ENCODE peak calls at places on chromosomes 1 and 21, in eight cellular contexts. One of them, this sample, is unnamed.

GRCh38 chr21:34912022-34912933 is 136.8 kb downstream of the RUNX1 start:
- DNase-seq in HepG2: no peak
- DNase-seq in cardiac muscle cell: no peak
- DNase-seq in transverse colon: no peak
- DNase-seq in fibroblast of lung: no peak
- DNase-seq in mesenchymal stem cell: peak; percentile 58
- DNase-seq in OCI-LY7: no peak
- DNase-seq in testis: no peak
- DNase-seq in this sample: no peak

GRCh38 chr21:14982336-14982735 is 82.5 kb downstream of the NRIP1 start:
- DNase-seq in transverse colon: no peak
- DNase-seq in HepG2: no peak
- DNase-seq in OCI-LY7: no peak
- DNase-seq in testis: no peak
- DNase-seq in fibroblast of lung: no peak
- DNase-seq in cardiac muscle cell: no peak
- DNase-seq in mesenchymal stem cell: peak; percentile 57
- DNase-seq in this sample: no peak

GRCh38 chr21:33020558-33021100 is 5.1 kb upstream of the OLIG2 start:
- DNase-seq in transverse colon: no peak
- DNase-seq in mesenchymal stem cell: no peak
- DNase-seq in cardiac muscle cell: no peak
- DNase-seq in HepG2: no peak
- DNase-seq in testis: no peak
- DNase-seq in OCI-LY7: no peak
- DNase-seq in fibroblast of lung: no peak
- DNase-seq in this sample: no peak

GRCh38 chr1:115300087-115300856 is 37.8 kb downstream of the NGF start:
- DNase-seq in HepG2: no peak
- DNase-seq in cardiac muscle cell: no peak
- DNase-seq in mesenchymal stem cell: peak; percentile 33
- DNase-seq in testis: no peak
- DNase-seq in fibroblast of lung: no peak
- DNase-seq in OCI-LY7: peak; percentile 30
- DNase-seq in transverse colon: no peak
- DNase-seq in this sample: no peak

GRCh38 chr1:107787299-107787698 is 177.7 kb downstream of the VAV3 start:
- DNase-seq in mesenchymal stem cell: no peak
- DNase-seq in transverse colon: no peak
- DNase-seq in HepG2: no peak
- DNase-seq in cardiac muscle cell: no peak
- DNase-seq in testis: no peak
- DNase-seq in fibroblast of lung: no peak
- DNase-seq in OCI-LY7: peak; percentile 62
- DNase-seq in this sample: no peak

GRCh38 chr1:172466795-172467407 is 23.0 kb upstream of the PIGC start:
- DNase-seq in mesenchymal stem cell: no peak
- DNase-seq in cardiac muscle cell: no peak
- DNase-seq in transverse colon: no peak
- DNase-seq in OCI-LY7: no peak
- DNase-seq in HepG2: peak; percentile 53
- DNase-seq in testis: no peak
- DNase-seq in fibroblast of lung: no peak
- DNase-seq in this sample: no peak

GRCh38 chr1:44113095-44113609 is 5.5 kb upstream of the KLF17 start:
- DNase-seq in transverse colon: no peak
- DNase-seq in HepG2: no peak
- DNase-seq in fibroblast of lung: no peak
- DNase-seq in cardiac muscle cell: no peak
- DNase-seq in OCI-LY7: no peak
- DNase-seq in mesenchymal stem cell: no peak
- DNase-seq in testis: no peak
- DNase-seq in this sample: no peak

GRCh38 chr1:177794316-177794991 is 175.4 kb downstream of the SEC16B start:
- DNase-seq in HepG2: no peak
- DNase-seq in cardiac muscle cell: no peak
- DNase-seq in fibroblast of lung: no peak
- DNase-seq in mesenchymal stem cell: no peak
- DNase-seq in transverse colon: no peak
- DNase-seq in testis: no peak
- DNase-seq in OCI-LY7: no peak
- DNase-seq in this sample: no peak

GRCh38 chr1:29237906-29238600 is 1.7 kb downstream of the PTPRU start:
- DNase-seq in testis: peak; percentile 56
- DNase-seq in HepG2: peak; percentile 34
- DNase-seq in OCI-LY7: no peak
- DNase-seq in transverse colon: peak; percentile 30
- DNase-seq in cardiac muscle cell: peak; percentile 54
- DNase-seq in fibroblast of lung: peak; percentile 29
- DNase-seq in mesenchymal stem cell: peak; percentile 50
- DNase-seq in this sample: peak; percentile 39

GRCh38 chr1:180981596-180982387 is 40.9 kb downstream of the STX6 start:
- DNase-seq in OCI-LY7: no peak
- DNase-seq in fibroblast of lung: no peak
- DNase-seq in transverse colon: no peak
- DNase-seq in testis: no peak
- DNase-seq in cardiac muscle cell: peak; percentile 6
- DNase-seq in HepG2: no peak
- DNase-seq in mesenchymal stem cell: no peak
- DNase-seq in this sample: no peak

GRCh38 chr1:44407430-44408180 is 2.5 kb downstream of the RNF220 start:
- DNase-seq in fibroblast of lung: no peak
- DNase-seq in OCI-LY7: no peak
- DNase-seq in cardiac muscle cell: peak; percentile 34
- DNase-seq in HepG2: no peak
- DNase-seq in mesenchymal stem cell: peak; percentile 18
- DNase-seq in testis: peak; percentile 23
- DNase-seq in transverse colon: no peak
- DNase-seq in this sample: no peak

GRCh38 chr1:25795955-25796806 is 3.8 kb upstream of the SELENON start:
- DNase-seq in testis: no peak
- DNase-seq in mesenchymal stem cell: no peak
- DNase-seq in fibroblast of lung: no peak
- DNase-seq in cardiac muscle cell: no peak
- DNase-seq in HepG2: no peak
- DNase-seq in OCI-LY7: no peak
- DNase-seq in transverse colon: no peak
- DNase-seq in this sample: no peak

GRCh38 chr1:25796807-25797458 is 3.1 kb upstream of the SELENON start:
- DNase-seq in cardiac muscle cell: peak; percentile 88
- DNase-seq in OCI-LY7: peak; percentile 83
- DNase-seq in mesenchymal stem cell: peak; percentile 75
- DNase-seq in fibroblast of lung: peak; percentile 79
- DNase-seq in HepG2: peak; percentile 59
- DNase-seq in testis: peak; percentile 90
- DNase-seq in transverse colon: peak; percentile 90
- DNase-seq in this sample: peak; percentile 94

GRCh38 chr1:25799346-25799720 is 660 bp upstream of the SELENON start:
- DNase-seq in HepG2: no peak
- DNase-seq in cardiac muscle cell: no peak
- DNase-seq in testis: no peak
- DNase-seq in mesenchymal stem cell: no peak
- DNase-seq in OCI-LY7: no peak
- DNase-seq in transverse colon: no peak
- DNase-seq in fibroblast of lung: no peak
- DNase-seq in this sample: no peak

GRCh38 chr1:25798666-25799345 is 1.2 kb upstream of the SELENON start:
- DNase-seq in testis: no peak
- DNase-seq in fibroblast of lung: no peak
- DNase-seq in OCI-LY7: no peak
- DNase-seq in HepG2: no peak
- DNase-seq in transverse colon: no peak
- DNase-seq in mesenchymal stem cell: no peak
- DNase-seq in cardiac muscle cell: no peak
- DNase-seq in this sample: no peak

GRCh38 chr1:25797939-25798338 is 2.1 kb upstream of the SELENON start:
- DNase-seq in fibroblast of lung: no peak
- DNase-seq in cardiac muscle cell: peak; percentile 72
- DNase-seq in mesenchymal stem cell: peak; percentile 52
- DNase-seq in transverse colon: no peak
- DNase-seq in OCI-LY7: peak; percentile 43
- DNase-seq in testis: peak; percentile 48
- DNase-seq in HepG2: peak; percentile 13
- DNase-seq in this sample: no peak
- H3K27ac ChIP-seq in fibroblast of lung: no peak overlapping the region
- H3K27ac ChIP-seq in cardiac muscle cell: no peak overlapping the region
- H3K27ac ChIP-seq in mesenchymal stem cell: no peak overlapping the region
- H3K27ac ChIP-seq in transverse colon: no peak overlapping the region
- H3K27ac ChIP-seq in OCI-LY7: no peak overlapping the region
- H3K27ac ChIP-seq in testis: no peak overlapping the region
- H3K27ac ChIP-seq in HepG2: no peak overlapping the region
- H3K27ac ChIP-seq in this sample: no peak overlapping the region

GRCh38 chr1:18946550-18947381 is 9.7 kb downstream of the IFFO2 start:
- DNase-seq in OCI-LY7: no peak
- DNase-seq in testis: no peak
- DNase-seq in fibroblast of lung: no peak
- DNase-seq in transverse colon: no peak
- DNase-seq in HepG2: no peak
- DNase-seq in mesenchymal stem cell: no peak
- DNase-seq in cardiac muscle cell: no peak
- DNase-seq in this sample: no peak
- H3K4me1 ChIP-seq in OCI-LY7: peaks cover 8% of the 10 kb centered on the region
- H3K4me1 ChIP-seq in testis: peaks cover 16% of the 10 kb centered on the region
- H3K4me1 ChIP-seq in fibroblast of lung: peaks cover 56% of the 10 kb centered on the region
- H3K4me1 ChIP-seq in transverse colon: peaks cover 79% of the 10 kb centered on the region
- H3K4me1 ChIP-seq in HepG2: peaks cover 78% of the 10 kb centered on the region
- H3K4me1 ChIP-seq in mesenchymal stem cell: peaks cover 68% of the 10 kb centered on the region
- H3K4me1 ChIP-seq in cardiac muscle cell: peaks cover 41% of the 10 kb centered on the region
- H3K4me1 ChIP-seq in this sample: peaks cover 11% of the 10 kb centered on the region

DNA sequence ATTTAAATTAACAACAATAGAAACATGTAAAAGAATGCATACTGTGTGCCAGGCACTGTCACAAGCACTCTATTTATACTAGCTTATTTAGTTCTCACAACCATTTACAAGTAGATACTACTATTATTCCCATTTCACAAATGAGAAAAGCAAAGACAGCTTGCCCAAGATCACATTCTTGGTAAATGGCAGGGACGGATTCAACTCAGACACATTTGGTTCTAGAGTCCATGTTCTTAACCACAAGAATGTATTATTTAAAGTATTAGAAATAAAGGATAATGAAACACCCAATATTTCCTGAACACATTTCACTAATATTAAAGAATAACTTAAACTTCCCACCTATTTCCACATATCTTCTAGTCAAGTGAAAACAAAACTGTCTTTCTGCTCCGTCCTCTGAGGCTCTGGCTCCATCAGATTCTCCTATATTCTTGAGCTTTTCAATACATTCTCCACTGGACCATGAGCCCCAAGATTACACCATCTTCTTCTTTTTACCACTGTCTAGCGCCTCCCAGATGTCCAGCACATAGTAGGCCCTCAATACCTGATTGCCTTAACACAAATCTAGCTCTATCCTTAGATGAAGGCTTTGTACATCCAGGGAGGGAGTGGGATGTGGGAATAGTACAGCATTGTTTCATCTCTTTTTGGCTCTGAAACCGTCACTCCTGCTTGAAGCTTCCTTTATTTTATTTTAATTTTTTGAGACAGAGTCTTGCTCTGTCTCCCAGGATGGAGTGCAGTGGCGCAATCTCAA is 29.3 kb downstream of the SOD1 start:
- DNase-seq in HepG2: no peak
- DNase-seq in mesenchymal stem cell: no peak
- DNase-seq in transverse colon: no peak
- DNase-seq in cardiac muscle cell: no peak
- DNase-seq in testis: no peak
- DNase-seq in OCI-LY7: no peak
- DNase-seq in fibroblast of lung: no peak
- DNase-seq in this sample: no peak
- H3K36me3 ChIP-seq in HepG2: peaks cover 26% of the 10 kb centered on the region
- H3K36me3 ChIP-seq in mesenchymal stem cell: peaks cover 30% of the 10 kb centered on the region
- H3K36me3 ChIP-seq in transverse colon: no peaks in the 10 kb centered on the region
- H3K36me3 ChIP-seq in cardiac muscle cell: peaks cover 72% of the 10 kb centered on the region
- H3K36me3 ChIP-seq in testis: no peaks in the 10 kb centered on the region
- H3K36me3 ChIP-seq in OCI-LY7: peaks cover 97% of the 10 kb centered on the region
- H3K36me3 ChIP-seq in fibroblast of lung: peaks cover 5% of the 10 kb centered on the region
- H3K36me3 ChIP-seq in this sample: peaks cover 16% of the 10 kb centered on the region

GRCh38 chr1:205744403-205744802 is 5.6 kb downstream of the NUCKS1 start:
- DNase-seq in cardiac muscle cell: no peak
- DNase-seq in testis: no peak
- DNase-seq in transverse colon: no peak
- DNase-seq in OCI-LY7: no peak
- DNase-seq in mesenchymal stem cell: no peak
- DNase-seq in fibroblast of lung: no peak
- DNase-seq in HepG2: no peak
- DNase-seq in this sample: no peak

GRCh38 chr1:205749094-205749825 is 722 bp downstream of the NUCKS1 start:
- DNase-seq in cardiac muscle cell: peak; percentile 98
- DNase-seq in transverse colon: peak; percentile 96
- DNase-seq in OCI-LY7: peak; percentile 95
- DNase-seq in fibroblast of lung: peak; percentile 94
- DNase-seq in mesenchymal stem cell: peak; percentile 98
- DNase-seq in HepG2: peak; percentile 93
- DNase-seq in testis: peak; percentile 96
- DNase-seq in this sample: peak; percentile 96

GRCh38 chr1:205748398-205749093 is 1.4 kb downstream of the NUCKS1 start:
- DNase-seq in cardiac muscle cell: peak; percentile 45
- DNase-seq in testis: peak; percentile 39
- DNase-seq in HepG2: peak; percentile 27
- DNase-seq in OCI-LY7: peak; percentile 51
- DNase-seq in mesenchymal stem cell: peak; percentile 79
- DNase-seq in transverse colon: no peak
- DNase-seq in fibroblast of lung: peak; percentile 86
- DNase-seq in this sample: peak; percentile 30

GRCh38 chr1:205743977-205744376 is 6.0 kb downstream of the NUCKS1 start:
- DNase-seq in fibroblast of lung: no peak
- DNase-seq in testis: no peak
- DNase-seq in OCI-LY7: no peak
- DNase-seq in transverse colon: no peak
- DNase-seq in HepG2: no peak
- DNase-seq in mesenchymal stem cell: no peak
- DNase-seq in cardiac muscle cell: no peak
- DNase-seq in this sample: no peak

GRCh38 chr1:205746757-205747412 is 3.1 kb downstream of the NUCKS1 start:
- DNase-seq in fibroblast of lung: peak; percentile 17
- DNase-seq in transverse colon: no peak
- DNase-seq in HepG2: no peak
- DNase-seq in cardiac muscle cell: no peak
- DNase-seq in OCI-LY7: no peak
- DNase-seq in testis: no peak
- DNase-seq in mesenchymal stem cell: no peak
- DNase-seq in this sample: no peak
- H3K27ac ChIP-seq in fibroblast of lung: no peak overlapping the region
- H3K27ac ChIP-seq in transverse colon: no peak overlapping the region
- H3K27ac ChIP-seq in HepG2: no peak overlapping the region
- H3K27ac ChIP-seq in cardiac muscle cell: no peak overlapping the region
- H3K27ac ChIP-seq in OCI-LY7: peak overlapping the region; percentile 9
- H3K27ac ChIP-seq in testis: no peak overlapping the region
- H3K27ac ChIP-seq in mesenchymal stem cell: no peak overlapping the region
- H3K27ac ChIP-seq in this sample: no peak overlapping the region